ENCODE peak calls at places on chromosome 19, in four cellular contexts. One of them, this sample, is unnamed.

GRCh38 chr19:33459691-33460090 is 61.9 kb downstream of the PEPD start:
- DNase-seq in HCT116: no peak
- DNase-seq in HepG2: no peak
- DNase-seq in K562: no peak
- DNase-seq in this sample: no peak

GRCh38 chr19:51327066-51327985 is 14.6 kb downstream of the VSIG10L start:
- DNase-seq in HCT116: no peak
- DNase-seq in HepG2: peak; percentile 59
- DNase-seq in K562: peak; percentile 95
- DNase-seq in this sample: no peak

GRCh38 chr19:8404391-8405151 is 8.5 kb upstream of the MARCHF2 start:
- DNase-seq in HCT116: no peak
- DNase-seq in HepG2: no peak
- DNase-seq in K562: no peak
- DNase-seq in this sample: no peak

GRCh38 chr19:32351807-32352630 is 6.6 kb downstream of the ZNF507 start:
- DNase-seq in HCT116: no peak
- DNase-seq in HepG2: no peak
- DNase-seq in K562: no peak
- DNase-seq in this sample: no peak

GRCh38 chr19:39236527-39236926 is 8.3 kb downstream of the IFNL3 start:
- DNase-seq in HCT116: no peak
- DNase-seq in HepG2: no peak
- DNase-seq in K562: no peak
- DNase-seq in this sample: no peak

GRCh38 chr19:29084266-29084665 is 128.7 kb downstream of the UQCRFS1 start:
- DNase-seq in HCT116: no peak
- DNase-seq in HepG2: no peak
- DNase-seq in K562: peak; percentile 62
- DNase-seq in this sample: no peak

GRCh38 chr19:5292453-5292842 is 48.2 kb downstream of the PTPRS start:
- DNase-seq in HCT116: no peak
- DNase-seq in HepG2: no peak
- DNase-seq in K562: no peak
- DNase-seq in this sample: no peak

GRCh38 chr19:1672038-1672768 is 19.8 kb upstream of the TCF3 start:
- DNase-seq in HCT116: no peak
- DNase-seq in HepG2: no peak
- DNase-seq in K562: peak; percentile 84
- DNase-seq in this sample: no peak

GRCh38 chr19:6198896-6199239 is 63.4 kb downstream of the ACSBG2 start:
- DNase-seq in HCT116: no peak
- DNase-seq in HepG2: no peak
- DNase-seq in K562: no peak
- DNase-seq in this sample: no peak

GRCh38 chr19:33301011-33301899 is 1.1 kb downstream of the CEBPA start:
- DNase-seq in HCT116: no peak
- DNase-seq in HepG2: no peak
- DNase-seq in K562: no peak
- DNase-seq in this sample: no peak

GRCh38 chr19:30780032-30780431 is 407.8 kb downstream of the ZNF536 start:
- DNase-seq in HCT116: no peak
- DNase-seq in HepG2: no peak
- DNase-seq in K562: no peak
- DNase-seq in this sample: no peak

GRCh38 chr19:28296506-28296905 is 916.4 kb downstream of the UQCRFS1 start:
- DNase-seq in HCT116: no peak
- DNase-seq in HepG2: no peak
- DNase-seq in K562: no peak
- DNase-seq in this sample: no peak

GRCh38 chr19:6484251-6484650 is 2.7 kb upstream of the DENND1C start:
- DNase-seq in HCT116: no peak
- DNase-seq in HepG2: no peak
- DNase-seq in K562: no peak
- DNase-seq in this sample: no peak

GRCh38 chr19:4059493-4059880 is 7.2 kb downstream of the ZBTB7A start:
- DNase-seq in HCT116: no peak
- DNase-seq in HepG2: no peak
- DNase-seq in K562: no peak
- DNase-seq in this sample: no peak

GRCh38 chr19:19134687-19135158 is 3.6 kb downstream of the TMEM161A start:
- DNase-seq in HCT116: no peak
- DNase-seq in HepG2: no peak
- DNase-seq in K562: peak; percentile 88
- DNase-seq in this sample: no peak

GRCh38 chr19:4403005-4403761 is 743 bp downstream of the CHAF1A start:
- DNase-seq in HCT116: no peak
- DNase-seq in HepG2: no peak
- DNase-seq in K562: no peak
- DNase-seq in this sample: no peak

GRCh38 chr19:34173145-34173956 is 1.0 kb downstream of the LSM14A start:
- DNase-seq in HCT116: no peak
- DNase-seq in HepG2: peak; percentile 82
- DNase-seq in K562: no peak
- DNase-seq in this sample: no peak

GRCh38 chr19:18594096-18594823 is 5.7 kb downstream of the REX1BD start:
- DNase-seq in HCT116: no peak
- DNase-seq in HepG2: no peak
- DNase-seq in K562: peak; percentile 91
- DNase-seq in this sample: no peak

GRCh38 chr19:3302755-3303154 is 63.6 kb upstream of the NFIC start:
- DNase-seq in HCT116: peak; percentile 35
- DNase-seq in HepG2: no peak
- DNase-seq in K562: no peak
- DNase-seq in this sample: no peak

GRCh38 chr19:45758921-45759320 is 10.1 kb downstream of the SIX5 start:
- DNase-seq in HCT116: no peak
- DNase-seq in HepG2: no peak
- DNase-seq in K562: no peak
- DNase-seq in this sample: no peak

GRCh38 chr19:56566904-56567273 is 379 bp upstream of the ZNF470 start:
- DNase-seq in HCT116: no peak
- DNase-seq in HepG2: no peak
- DNase-seq in K562: no peak
- DNase-seq in this sample: no peak

GRCh38 chr19:3642987-3643386 is 16.4 kb upstream of the CACTIN start:
- DNase-seq in HCT116: peak; percentile 67
- DNase-seq in HepG2: no peak
- DNase-seq in K562: peak; percentile 95
- DNase-seq in this sample: no peak

GRCh38 chr19:51792932-51793331 is 2.0 kb upstream of the FPR3 start:
- DNase-seq in HCT116: no peak
- DNase-seq in HepG2: no peak
- DNase-seq in K562: no peak
- DNase-seq in this sample: no peak

GRCh38 chr19:22326219-22326618 is 40.0 kb downstream of the ZNF729 start:
- DNase-seq in HCT116: no peak
- DNase-seq in HepG2: no peak
- DNase-seq in K562: no peak
- DNase-seq in this sample: no peak

GRCh38 chr19:43532571-43532961 is 422 bp upstream of the ZNF575 start:
- DNase-seq in HCT116: peak; percentile 65
- DNase-seq in HepG2: no peak
- DNase-seq in K562: no peak
- DNase-seq in this sample: no peak

GRCh38 chr19:53942001-53942786 is 20.5 kb upstream of the CACNG8 start:
- DNase-seq in HCT116: no peak
- DNase-seq in HepG2: peak; percentile 4
- DNase-seq in K562: peak; percentile 83
- DNase-seq in this sample: no peak

GRCh38 chr19:41447732-41448332 is 4.9 kb downstream of the ERICH4 start:
- DNase-seq in HCT116: no peak
- DNase-seq in HepG2: no peak
- DNase-seq in K562: no peak
- DNase-seq in this sample: no peak

GRCh38 chr19:4390017-4390861 is 10.1 kb downstream of the SH3GL1 start:
- DNase-seq in HCT116: no peak
- DNase-seq in HepG2: no peak
- DNase-seq in K562: no peak
- DNase-seq in this sample: no peak

GRCh38 chr19:15280915-15281683 is 48.9 kb upstream of the EPHX3 start:
- DNase-seq in HCT116: no peak
- DNase-seq in HepG2: peak; percentile 55
- DNase-seq in K562: peak; percentile 43
- DNase-seq in this sample: no peak

GRCh38 chr19:19661675-19662251 is 1.7 kb downstream of the ATP13A1 start:
- DNase-seq in HCT116: no peak
- DNase-seq in HepG2: peak; percentile 66
- DNase-seq in K562: peak; percentile 32
- DNase-seq in this sample: no peak

GRCh38 chr19:1999856-2000515 is 15.5 kb downstream of the BTBD2 start:
- DNase-seq in HCT116: no peak
- DNase-seq in HepG2: no peak
- DNase-seq in K562: no peak
- DNase-seq in this sample: no peak

GRCh38 chr19:33514885-33515485 is 6.6 kb downstream of the PEPD start:
- DNase-seq in HCT116: no peak
- DNase-seq in HepG2: no peak
- DNase-seq in K562: no peak
- DNase-seq in this sample: no peak

GRCh38 chr19:46862974-46863632 is 2.3 kb downstream of the ARHGAP35 start:
- DNase-seq in HCT116: no peak
- DNase-seq in HepG2: no peak
- DNase-seq in K562: peak; percentile 20
- DNase-seq in this sample: no peak

GRCh38 chr19:56111601-56112312 is 9.3 kb downstream of the ZNF787 start:
- DNase-seq in HCT116: no peak
- DNase-seq in HepG2: peak; percentile 45
- DNase-seq in K562: no peak
- DNase-seq in this sample: no peak

GRCh38 chr19:49430172-49430677 is 5.0 kb downstream of the GFY start:
- DNase-seq in HCT116: no peak
- DNase-seq in HepG2: no peak
- DNase-seq in K562: no peak
- DNase-seq in this sample: no peak

GRCh38 chr19:47646924-47647323 is 38.0 kb downstream of the BICRA start:
- DNase-seq in HCT116: no peak
- DNase-seq in HepG2: no peak
- DNase-seq in K562: no peak
- DNase-seq in this sample: no peak

GRCh38 chr19:58476498-58477015 is 405 bp downstream of the ZNF446 start:
- DNase-seq in HCT116: no peak
- DNase-seq in HepG2: peak; percentile 25
- DNase-seq in K562: peak; percentile 59
- DNase-seq in this sample: no peak

GRCh38 chr19:58477871-58478270 is 1.7 kb downstream of the ZNF446 start:
- DNase-seq in HCT116: no peak
- DNase-seq in HepG2: no peak
- DNase-seq in K562: no peak
- DNase-seq in this sample: no peak

GRCh38 chr19:58475714-58476497 is at the start of gene ZNF446:
- DNase-seq in HCT116: peak; percentile 95
- DNase-seq in HepG2: peak; percentile 93
- DNase-seq in K562: peak; percentile 91
- DNase-seq in this sample: peak; percentile 94

GRCh38 chr19:58474997-58475713 is 997 bp upstream of the ZNF446 start:
- DNase-seq in HCT116: no peak
- DNase-seq in HepG2: no peak
- DNase-seq in K562: no peak
- DNase-seq in this sample: no peak

GRCh38 chr19:58477130-58477529 is 978 bp downstream of the ZNF446 start:
- DNase-seq in HCT116: no peak
- DNase-seq in HepG2: no peak
- DNase-seq in K562: no peak
- DNase-seq in this sample: no peak
- H3K4me3 ChIP-seq in HCT116: peak overlapping the region; percentile 75
- H3K4me3 ChIP-seq in HepG2: peak overlapping the region; percentile 88
- H3K4me3 ChIP-seq in K562: no peak overlapping the region
- H3K4me3 ChIP-seq in this sample: peak overlapping the region; percentile 78

DNA sequence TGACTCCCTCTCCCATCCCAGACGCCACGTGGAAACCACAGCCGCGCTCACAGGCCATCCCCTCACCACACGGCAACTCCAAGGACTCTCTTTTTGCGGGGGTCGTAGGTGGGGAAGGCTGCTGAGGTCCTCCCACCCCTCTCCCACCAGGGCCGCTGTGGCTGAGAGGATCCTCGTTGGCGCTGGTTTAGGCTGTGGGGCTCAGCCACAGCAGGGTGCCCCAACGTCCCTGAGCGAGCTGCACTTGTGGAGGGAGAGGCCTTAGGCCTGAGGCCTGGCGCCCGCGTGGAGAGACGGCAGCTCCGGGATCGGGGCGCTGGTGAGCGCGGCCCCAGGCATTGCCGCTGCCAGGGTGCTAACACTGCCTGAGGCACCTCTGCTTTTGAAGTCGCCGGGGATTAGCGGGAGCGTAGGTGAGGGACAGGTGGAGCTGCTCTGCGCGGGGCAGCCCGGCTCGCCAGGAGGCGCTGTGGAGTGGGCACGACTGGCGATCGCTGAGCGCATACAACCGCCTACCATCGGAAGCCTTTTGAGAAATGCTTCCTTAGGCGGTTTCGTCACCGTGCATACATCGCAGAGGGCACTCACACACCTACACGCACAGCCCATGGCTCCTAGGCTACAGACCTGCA is 9.0 kb downstream of the ZSCAN1 start:
- DNase-seq in HCT116: no peak
- DNase-seq in HepG2: no peak
- DNase-seq in K562: no peak
- DNase-seq in this sample: no peak
- TF ChIP-seq CTCF in HCT116: no peak
- TF ChIP-seq CTCF in HepG2: no peak
- TF ChIP-seq CTCF in K562: no peak
- TF ChIP-seq CTCF in this sample: no peak

GRCh38 chr19:16587031-16588023 is 15.1 kb upstream of the SLC35E1 start:
- DNase-seq in HCT116: no peak
- DNase-seq in HepG2: no peak
- DNase-seq in K562: no peak
- DNase-seq in this sample: no peak
- TF ChIP-seq TCF7L2 in HCT116: no peak
- TF ChIP-seq TCF7L2 in HepG2: no peak
- TF ChIP-seq TCF7L2 in K562: no peak
- TF ChIP-seq TCF7L2 in this sample: no peak

DNA sequence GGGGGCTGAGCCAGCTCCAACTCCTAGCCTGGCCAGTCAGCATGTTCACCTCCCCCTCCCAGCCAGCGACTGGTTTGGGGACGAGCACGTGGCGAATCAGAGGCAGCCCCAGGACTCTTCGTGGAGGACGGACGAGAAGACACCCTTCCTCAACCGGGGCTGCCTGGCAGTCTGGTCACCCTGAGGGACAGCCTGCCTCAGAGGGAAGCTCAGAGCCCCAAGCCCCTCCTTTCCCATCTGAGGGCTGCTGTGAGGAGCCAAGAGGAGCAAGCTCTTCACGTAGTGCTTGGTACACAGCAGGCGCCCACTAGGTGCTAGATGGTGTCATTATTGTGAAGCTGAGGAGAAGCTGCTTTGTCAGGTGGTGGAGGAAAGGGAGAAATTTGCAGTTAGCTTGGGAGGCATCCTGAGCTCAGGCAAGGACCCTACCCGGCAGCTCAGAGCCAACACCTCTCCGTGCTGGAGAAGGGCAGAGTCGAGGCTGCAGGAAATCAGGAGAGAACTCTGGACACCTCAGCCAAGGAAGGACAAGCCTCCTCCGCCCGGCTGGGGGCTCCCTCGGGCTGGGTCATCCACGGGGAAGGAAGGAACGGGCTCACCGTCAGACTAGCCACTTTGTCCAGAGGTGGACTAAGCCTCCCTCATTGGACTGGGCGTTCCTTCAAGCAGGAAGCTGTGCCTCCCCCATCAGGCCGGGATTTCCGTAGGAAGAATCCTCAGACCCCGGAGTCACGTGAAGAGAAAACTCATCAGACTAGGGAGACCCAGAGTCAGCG is 14.9 kb upstream of the C2CD4C start:
- DNase-seq in HCT116: no peak
- DNase-seq in HepG2: no peak
- DNase-seq in K562: no peak
- DNase-seq in this sample: no peak
- H3K4me3 ChIP-seq in HCT116: no peak overlapping the region
- H3K4me3 ChIP-seq in HepG2: no peak overlapping the region
- H3K4me3 ChIP-seq in K562: no peak overlapping the region
- H3K4me3 ChIP-seq in this sample: no peak overlapping the region

This sample was measured in Panc1.